ENCODE peak calls at places on chromosomes 5 and 9, in six cellular contexts. I, P, A, O, Z and U are unnamed samples.

GRCh38 chr5:132260714-132261615 is 3.5 kb downstream of the PDLIM4 start:
- DNase-seq in I (peak; percentile 11), P (no peak), A (no peak), O (peak; percentile 91), Z (no peak), U (no peak)

GRCh38 chr5:173775692-173776135 is 112.4 kb upstream of the CPEB4 start:
- DNase-seq in I (no peak), P (no peak), A (no peak), O (no peak), Z (no peak), U (no peak)

GRCh38 chr9:27362447-27363210 is 65.7 kb upstream of the EQTN start:
- DNase-seq in I (no peak), P (no peak), A (no peak), O (no peak), Z (no peak), U (no peak)

GRCh38 chr5:115511632-115512031 is 32.9 kb downstream of the FEM1C start:
- DNase-seq in I (no peak), P (no peak), A (no peak), O (no peak), Z (no peak), U (no peak)

GRCh38 chr9:136952876-136953770 is 1.1 kb downstream of the LCN12 start:
- DNase-seq in I (no peak), P (no peak), A (peak; percentile 35), O (no peak), Z (no peak), U (no peak)

GRCh38 chr5:52945040-52945439 is 44.1 kb upstream of the ITGA2 start:
- DNase-seq in I (no peak), P (no peak), A (no peak), O (no peak), Z (no peak), U (no peak)

GRCh38 chr9:17926246-17926645 is 347.4 kb downstream of the SH3GL2 start:
- DNase-seq in I (no peak), P (no peak), A (no peak), O (no peak), Z (no peak), U (no peak)

GRCh38 chr5:135253601-135254165 is 145.3 kb downstream of the MACROH2A1 start:
- DNase-seq in I (no peak), P (no peak), A (no peak), O (no peak), Z (no peak), U (no peak)

GRCh38 chr5:147432323-147432722 is 77.5 kb downstream of the DPYSL3 start:
- DNase-seq in I (no peak), P (no peak), A (no peak), O (no peak), Z (no peak), U (no peak)

GRCh38 chr5:78280261-78280660 is 14.2 kb downstream of the AP3B1 start:
- DNase-seq in I (no peak), P (no peak), A (no peak), O (no peak), Z (no peak), U (no peak)

GRCh38 chr5:127757576-127757975 is 54.4 kb downstream of the CCDC192 start:
- DNase-seq in I (no peak), P (no peak), A (no peak), O (peak; percentile 72), Z (peak; percentile 42), U (no peak)

GRCh38 chr9:94639996-94640376 is 668 bp upstream of the FBP1 start:
- DNase-seq in I (no peak), P (no peak), A (no peak), O (no peak), Z (no peak), U (no peak)